ENCODE peak calls at places on chromosomes 1 and 21, in four cellular contexts. N, D, J and C are unnamed samples.

GRCh38 chr1:62435231-62436038 is 1.4 kb upstream of the USP1 start:
- DNase-seq in N (no peak), D (no peak), J (no peak), C (no peak)

GRCh38 chr1:93554883-93555872 is 107.3 kb downstream of the FNBP1L start:
- DNase-seq in N (no peak), D (no peak), J (no peak), C (no peak)

GRCh38 chr1:157975216-157975615 is 18.2 kb upstream of the KIRREL1 start:
- DNase-seq in N (no peak), D (no peak), J (no peak), C (no peak)

GRCh38 chr1:31221072-31221471 is 18.6 kb downstream of the NKAIN1 start:
- DNase-seq in N (no peak), D (peak), J (no peak), C (no peak)

GRCh38 chr21:36747114-36747814 is 48.3 kb downstream of the SIM2 start:
- DNase-seq in N (no peak), D (no peak), J (no peak), C (no peak)

GRCh38 chr1:216523043-216523442 is 99.8 kb upstream of the USH2A start:
- DNase-seq in N (no peak), D (no peak), J (no peak), C (no peak)

GRCh38 chr1:89356658-89357400 is 7.0 kb upstream of the GBP6 start:
- DNase-seq in N (peak), D (no peak), J (no peak), C (no peak)

GRCh38 chr1:45272943-45273342 is 53.8 kb upstream of the HPDL start:
- DNase-seq in N (no peak), D (no peak), J (no peak), C (no peak)

GRCh38 chr1:147241955-147242448 is 482 bp upstream of the CHD1L start:
- DNase-seq in N (no peak), D (no peak), J (no peak), C (no peak)

GRCh38 chr1:36573445-36573844 is 90.7 kb upstream of the CSF3R start:
- DNase-seq in N (no peak), D (no peak), J (no peak), C (no peak)

GRCh38 chr1:235280467-235280866 is 47.5 kb downstream of the ARID4B start:
- DNase-seq in N (no peak), D (no peak), J (no peak), C (no peak)

GRCh38 chr1:155859881-155860841 is 794 bp downstream of the SYT11 start:
- DNase-seq in N (peak), D (no peak), J (no peak), C (no peak)

GRCh38 chr1:91856996-91857395 is 29.0 kb downstream of the TGFBR3 start:
- DNase-seq in N (no peak), D (no peak), J (no peak), C (no peak)

GRCh38 chr1:210332719-210333398 is 4.2 kb downstream of the HHAT start:
- DNase-seq in N (no peak), D (peak), J (no peak), C (no peak)

GRCh38 chr1:151061704-151062103 is 1.5 kb downstream of the MLLT11 start:
- DNase-seq in N (no peak), D (no peak), J (no peak), C (no peak)

GRCh38 chr21:16457498-16457897 is 727.7 kb downstream of the USP25 start:
- DNase-seq in N (no peak), D (no peak), J (no peak), C (no peak)

GRCh38 chr1:47772281-47772680 is 224.9 kb downstream of the TRABD2B start:
- DNase-seq in N (no peak), D (no peak), J (no peak), C (no peak)

GRCh38 chr1:153960206-153960605 is 1.8 kb upstream of the CRTC2 start:
- DNase-seq in N (no peak), D (no peak), J (no peak), C (no peak)

GRCh38 chr1:30423570-30423969 is 299.8 kb downstream of the MATN1 start:
- DNase-seq in N (no peak), D (no peak), J (no peak), C (peak)

GRCh38 chr21:35044128-35044527 is 5.0 kb downstream of the RUNX1 start:
- DNase-seq in N (no peak), D (no peak), J (no peak), C (no peak)

GRCh38 chr1:204191481-204191880 is 4.8 kb downstream of the KISS1 start:
- DNase-seq in N (no peak), D (no peak), J (no peak), C (no peak)

GRCh38 chr1:204192046-204192445 is 4.2 kb downstream of the KISS1 start:
- DNase-seq in N (no peak), D (no peak), J (no peak), C (no peak)

GRCh38 chr1:204190212-204191211 is 5.8 kb downstream of the KISS1 start:
- DNase-seq in N (peak), D (no peak), J (no peak), C (peak)

GRCh38 chr1:204186597-204186996 is 9.7 kb downstream of the KISS1 start:
- DNase-seq in N (no peak), D (no peak), J (no peak), C (no peak)

DNA sequence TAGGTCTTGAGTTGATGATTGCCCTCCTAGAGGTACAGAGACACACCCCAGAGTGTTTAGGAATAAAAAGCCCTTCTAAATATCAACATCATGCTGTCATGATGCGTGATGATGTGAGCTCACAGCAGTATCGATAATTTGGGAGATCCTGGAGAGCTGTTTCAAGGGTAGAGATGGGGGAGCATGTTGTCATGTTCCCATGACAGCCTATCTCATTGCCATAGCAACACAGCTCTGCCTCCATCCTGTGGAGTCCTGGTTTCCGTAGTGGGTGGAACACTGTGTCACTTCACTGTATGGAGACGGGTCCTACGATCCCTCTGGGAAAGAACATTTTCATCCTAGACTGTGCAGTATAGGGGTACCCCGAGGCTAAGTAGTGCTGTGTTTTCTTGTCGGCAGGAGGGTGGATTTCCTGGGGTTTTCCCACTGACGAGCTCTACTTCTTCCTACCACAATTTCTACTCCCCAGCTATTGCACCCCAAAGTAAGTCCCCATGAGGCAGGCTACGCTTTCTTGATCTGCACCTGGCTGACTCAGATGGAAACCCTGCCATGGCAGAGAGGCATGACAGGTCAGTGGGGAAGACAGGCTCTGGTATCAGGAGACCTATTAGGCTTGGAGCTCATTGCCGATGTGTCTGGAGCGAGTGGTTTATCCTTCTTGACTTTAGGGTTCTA is 7.2 kb downstream of the KISS1 start:
- DNase-seq in N (no peak), D (peak), J (no peak), C (no peak)
- TF ChIP-seq CHD2 in N (no peak), D (no peak), J (no peak), C (no peak)

GRCh38 chr1:197465528-197466205 is 197.6 kb downstream of the CRB1 start:
- DNase-seq in N (no peak), D (no peak), J (no peak), C (no peak)

GRCh38 chr1:197466813-197467212 is 198.8 kb downstream of the CRB1 start:
- DNase-seq in N (no peak), D (no peak), J (no peak), C (no peak)

GRCh38 chr1:197462539-197462938 is 194.5 kb downstream of the CRB1 start:
- DNase-seq in N (no peak), D (no peak), J (no peak), C (no peak)

GRCh38 chr1:197463142-197463541 is 195.1 kb downstream of the CRB1 start:
- DNase-seq in N (no peak), D (no peak), J (no peak), C (no peak)

DNA sequence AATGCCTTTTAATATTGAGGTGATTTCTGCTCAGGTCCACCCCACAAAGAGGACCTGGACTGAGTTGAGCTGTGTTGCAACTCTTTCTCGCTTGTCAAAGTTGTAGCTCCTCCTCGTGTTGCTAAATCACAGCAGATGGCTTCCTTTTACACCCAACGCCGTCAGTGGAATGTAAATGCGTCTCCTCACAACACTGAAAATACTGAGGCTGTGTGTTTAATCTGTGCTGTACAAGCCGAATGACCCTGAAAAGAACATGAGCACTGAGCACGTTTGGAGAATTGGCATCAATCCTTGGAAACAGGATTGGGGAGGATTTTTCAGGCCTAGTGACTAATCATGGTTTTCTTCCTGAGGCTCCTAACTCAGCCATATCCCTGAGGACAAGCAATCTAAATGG is 196.0 kb downstream of the CRB1 start:
- DNase-seq in N (peak), D (no peak), J (no peak), C (no peak)
- TF ChIP-seq CHD2 in N (no peak), D (no peak), J (no peak), C (no peak)

GRCh38 chr1:223733898-223734852 is 21.8 kb downstream of the CAPN2 start:
- DNase-seq in N (no peak), D (no peak), J (no peak), C (no peak)
- TF ChIP-seq CHD2 in N (no peak), D (no peak), J (no peak), C (no peak)

DNA sequence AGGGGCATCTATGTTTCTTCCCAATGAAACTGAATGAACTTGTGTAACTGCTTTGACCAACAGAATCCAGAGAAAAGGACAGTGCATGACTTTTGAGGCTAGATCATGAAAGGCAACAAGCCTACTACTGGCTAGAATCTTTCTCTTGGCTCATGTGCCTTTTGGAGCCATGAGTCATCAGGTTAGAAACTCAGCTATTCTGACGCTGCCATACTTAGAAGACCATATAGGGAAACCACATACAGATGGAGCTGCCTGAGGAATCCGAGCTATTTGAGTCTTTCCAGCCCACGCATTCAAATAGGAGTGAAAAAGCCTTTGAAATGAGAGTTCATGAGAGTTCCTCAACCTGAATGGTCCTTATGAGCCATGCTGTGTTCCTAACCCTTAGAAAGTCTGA is 738.5 kb upstream of the CHRM3 start:
- DNase-seq in N (no peak), D (no peak), J (peak), C (peak)
- TF ChIP-seq CHD2 in N (no peak), D (no peak), J (no peak), C (no peak)

DNA sequence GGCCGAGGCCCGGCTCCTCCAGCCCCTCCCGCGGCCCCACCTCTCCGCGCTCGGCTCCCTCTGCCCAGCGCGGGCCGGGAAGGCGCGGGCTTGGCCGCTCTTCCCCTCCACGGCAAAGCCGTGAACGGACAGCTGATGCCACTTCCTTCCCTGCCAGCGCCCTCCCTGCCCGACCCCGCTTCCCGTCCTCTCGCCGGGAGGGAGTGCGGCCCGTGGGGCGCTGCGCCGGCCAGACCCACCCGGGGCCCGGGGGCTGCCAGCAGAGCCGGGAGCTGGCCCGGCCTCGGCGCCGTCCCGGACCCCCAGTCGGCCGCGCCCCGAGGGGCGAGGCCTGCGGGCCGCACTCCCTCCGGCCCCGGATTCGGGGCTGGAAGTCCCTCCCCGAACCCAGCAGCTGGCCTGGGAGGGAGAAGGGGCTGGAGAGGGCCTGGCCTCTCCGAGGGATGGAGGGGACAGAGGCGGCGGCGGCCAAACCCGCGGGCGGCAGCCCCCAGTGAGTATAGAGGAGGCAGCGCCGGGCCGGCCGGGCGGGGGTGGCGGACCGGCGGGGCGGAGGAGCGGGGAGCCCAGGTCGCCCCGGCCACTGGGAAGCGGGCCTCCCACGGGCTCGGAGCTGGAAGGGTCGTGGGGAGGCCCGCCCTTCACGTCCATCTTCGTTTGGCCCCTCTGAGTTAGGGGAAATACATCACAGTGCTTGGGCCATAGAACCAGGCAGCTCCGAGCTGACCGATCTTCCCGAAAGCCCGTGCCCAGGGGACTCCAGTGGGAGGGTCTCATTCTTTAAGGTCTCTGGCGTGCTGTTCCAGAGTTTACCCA is at the start of gene KIAA1614:
- DNase-seq in N (no peak), D (no peak), J (no peak), C (peak)
- TF ChIP-seq CHD2 in N (no peak), D (no peak), J (no peak), C (no peak)

DNA sequence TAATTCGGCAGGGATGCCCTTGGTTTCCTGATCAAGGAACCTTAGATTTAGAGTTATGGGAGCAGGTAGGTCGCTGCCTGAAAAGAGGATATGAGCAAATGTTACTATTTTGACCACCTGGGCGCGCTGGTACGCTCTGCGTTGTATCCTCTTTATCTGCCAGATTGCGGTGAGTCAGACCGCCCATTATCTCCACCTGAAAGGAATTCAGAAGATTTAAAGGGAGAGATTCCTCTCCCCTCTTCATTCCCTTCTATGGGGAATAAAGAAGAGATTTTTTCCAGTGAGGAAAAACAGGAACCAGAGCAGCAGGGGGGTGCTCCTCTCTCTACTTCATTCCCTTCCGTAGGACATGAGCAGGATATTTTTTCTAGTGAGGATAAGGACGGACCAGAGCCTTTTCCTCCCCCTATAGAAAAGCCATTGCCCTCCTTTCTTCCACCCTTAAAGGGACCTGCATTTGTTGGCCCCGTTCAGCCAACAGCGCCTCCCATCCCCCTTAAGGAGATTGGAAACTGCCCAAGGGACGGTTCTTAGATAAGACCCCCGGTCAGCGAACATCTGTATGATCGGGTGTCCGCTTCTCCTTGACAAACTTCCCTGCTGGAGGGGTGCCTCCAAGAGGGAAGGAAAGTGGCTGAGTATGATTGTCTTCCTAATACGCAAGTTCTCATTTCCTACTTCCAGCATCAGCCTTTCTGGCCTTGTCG is 34.1 kb downstream of the CLCA1 start:
- DNase-seq in N (peak), D (no peak), J (no peak), C (peak)
- TF ChIP-seq CHD2 in N (no peak), D (no peak), J (no peak), C (no peak)

GRCh38 chr1:7479544-7479943 is 291.6 kb upstream of the VAMP3 start:
- DNase-seq in N (no peak), D (no peak), J (no peak), C (no peak)
- TF ChIP-seq CHD2 in N (no peak), D (no peak), J (no peak), C (no peak)

GRCh38 chr1:247111259-247111635 is 7.1 kb upstream of the ZNF669 start:
- DNase-seq in N (no peak), D (no peak), J (no peak), C (peak)
- TF ChIP-seq CHD2 in N (no peak), D (no peak), J (no peak), C (no peak)

DNA sequence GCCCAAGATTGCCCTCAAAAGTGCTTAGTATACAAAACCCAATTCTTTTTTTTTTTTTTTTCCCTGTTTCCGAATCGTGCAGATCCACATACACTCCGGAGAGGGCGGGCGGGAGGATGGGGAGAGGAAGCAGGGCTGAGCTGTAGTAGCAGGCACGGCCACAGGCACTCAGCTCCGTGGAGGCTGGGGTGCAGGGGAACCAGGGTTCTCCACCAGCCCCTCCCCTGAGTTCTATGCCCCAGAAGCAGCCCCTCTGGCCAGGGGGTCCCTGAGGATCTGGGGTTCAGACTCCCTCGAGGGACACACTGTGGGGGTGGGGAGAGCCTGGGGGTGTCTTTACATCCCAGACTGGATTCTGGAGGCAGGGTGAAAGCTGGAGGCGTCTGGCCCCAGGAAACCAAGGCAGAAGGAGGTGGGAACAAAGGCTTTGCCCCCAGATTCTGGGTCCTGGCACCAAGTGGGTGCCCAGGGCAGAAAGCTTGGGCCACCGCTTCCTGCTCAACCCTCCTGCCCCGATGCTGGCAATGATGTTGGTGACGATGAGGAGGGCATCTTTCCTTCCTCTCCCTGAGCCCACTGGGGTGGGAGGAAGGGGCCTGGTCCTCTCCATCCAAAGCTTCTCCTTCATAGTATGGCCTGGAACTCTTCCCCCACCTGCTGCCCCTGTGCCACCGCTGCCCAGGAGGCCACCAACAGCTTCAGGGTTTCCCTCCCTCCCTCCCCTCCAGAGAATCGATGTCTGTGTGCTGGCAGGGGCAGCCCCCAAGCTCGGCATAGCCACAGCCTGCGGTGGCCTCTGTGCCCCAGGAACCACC is 106.4 kb upstream of the TARDBP start:
- DNase-seq in N (no peak), D (no peak), J (no peak), C (no peak)
- TF ChIP-seq CHD2 in N (no peak), D (no peak), J (no peak), C (no peak)